ENCODE peak calls at places on chromosomes 4 and X, in eight cellular contexts. One of them, this sample, is unnamed.

GRCh38 chr4:101970555-101970954 is 180.0 kb downstream of the BANK1 start:
- DNase-seq in HCT116: no peak
- DNase-seq in right lobe of liver: no peak
- DNase-seq in heart right ventricle: no peak
- DNase-seq in ovary: no peak
- DNase-seq in tibial nerve: no peak
- DNase-seq in endothelial cell of umbilical vein: no peak
- DNase-seq in body of pancreas: no peak
- DNase-seq in this sample: no peak

GRCh38 chrX:103878466-103879151 is 46.6 kb upstream of the RAB9B start:
- DNase-seq in right lobe of liver: no peak
- DNase-seq in HCT116: peak
- DNase-seq in body of pancreas: peak
- DNase-seq in ovary: no peak
- DNase-seq in endothelial cell of umbilical vein: peak
- DNase-seq in tibial nerve: no peak
- DNase-seq in heart right ventricle: peak
- DNase-seq in this sample: no peak

GRCh38 chr4:40348000-40348399 is 12.9 kb downstream of the CHRNA9 start:
- DNase-seq in heart right ventricle: no peak
- DNase-seq in body of pancreas: no peak
- DNase-seq in tibial nerve: no peak
- DNase-seq in right lobe of liver: no peak
- DNase-seq in endothelial cell of umbilical vein: no peak
- DNase-seq in ovary: no peak
- DNase-seq in HCT116: no peak
- DNase-seq in this sample: no peak

GRCh38 chrX:72295745-72296144 is 10.0 kb downstream of the CITED1 start:
- DNase-seq in ovary: no peak
- DNase-seq in body of pancreas: no peak
- DNase-seq in HCT116: no peak
- DNase-seq in right lobe of liver: no peak
- DNase-seq in endothelial cell of umbilical vein: no peak
- DNase-seq in heart right ventricle: no peak
- DNase-seq in tibial nerve: no peak
- DNase-seq in this sample: no peak

GRCh38 chrX:71543316-71543715 is 10.4 kb downstream of the OGT start:
- DNase-seq in heart right ventricle: no peak
- DNase-seq in right lobe of liver: no peak
- DNase-seq in tibial nerve: no peak
- DNase-seq in endothelial cell of umbilical vein: peak
- DNase-seq in HCT116: no peak
- DNase-seq in ovary: no peak
- DNase-seq in body of pancreas: no peak
- DNase-seq in this sample: no peak

GRCh38 chrX:110758781-110759180 is 36.8 kb downstream of the CHRDL1 start:
- DNase-seq in HCT116: no peak
- DNase-seq in endothelial cell of umbilical vein: no peak
- DNase-seq in heart right ventricle: no peak
- DNase-seq in right lobe of liver: no peak
- DNase-seq in body of pancreas: no peak
- DNase-seq in ovary: no peak
- DNase-seq in tibial nerve: no peak
- DNase-seq in this sample: no peak

GRCh38 chr4:4627111-4627510 is 85.3 kb upstream of the STX18 start:
- DNase-seq in HCT116: no peak
- DNase-seq in body of pancreas: no peak
- DNase-seq in endothelial cell of umbilical vein: no peak
- DNase-seq in right lobe of liver: no peak
- DNase-seq in ovary: no peak
- DNase-seq in heart right ventricle: no peak
- DNase-seq in tibial nerve: no peak
- DNase-seq in this sample: no peak

GRCh38 chr4:10347281-10347795 is 109.9 kb downstream of the ZNF518B start:
- DNase-seq in HCT116: no peak
- DNase-seq in body of pancreas: no peak
- DNase-seq in right lobe of liver: no peak
- DNase-seq in heart right ventricle: no peak
- DNase-seq in ovary: no peak
- DNase-seq in endothelial cell of umbilical vein: no peak
- DNase-seq in tibial nerve: no peak
- DNase-seq in this sample: no peak

GRCh38 chr4:39834269-39834668 is 136.3 kb downstream of the UBE2K start:
- DNase-seq in body of pancreas: no peak
- DNase-seq in right lobe of liver: no peak
- DNase-seq in endothelial cell of umbilical vein: no peak
- DNase-seq in ovary: no peak
- DNase-seq in tibial nerve: no peak
- DNase-seq in heart right ventricle: no peak
- DNase-seq in HCT116: no peak
- DNase-seq in this sample: no peak

GRCh38 chr4:65635051-65635821 is 35.1 kb downstream of the EPHA5 start:
- DNase-seq in ovary: no peak
- DNase-seq in right lobe of liver: no peak
- DNase-seq in tibial nerve: no peak
- DNase-seq in body of pancreas: no peak
- DNase-seq in endothelial cell of umbilical vein: no peak
- DNase-seq in heart right ventricle: no peak
- DNase-seq in HCT116: no peak
- DNase-seq in this sample: no peak

GRCh38 chr4:113270520-113271319 is 221.3 kb downstream of the ANK2 start:
- DNase-seq in ovary: no peak
- DNase-seq in endothelial cell of umbilical vein: no peak
- DNase-seq in heart right ventricle: no peak
- DNase-seq in HCT116: no peak
- DNase-seq in tibial nerve: no peak
- DNase-seq in right lobe of liver: no peak
- DNase-seq in body of pancreas: no peak
- DNase-seq in this sample: no peak

GRCh38 chr4:174707277-174707676 is 121.8 kb downstream of the GLRA3 start:
- DNase-seq in HCT116: no peak
- DNase-seq in body of pancreas: no peak
- DNase-seq in right lobe of liver: no peak
- DNase-seq in tibial nerve: no peak
- DNase-seq in endothelial cell of umbilical vein: no peak
- DNase-seq in ovary: no peak
- DNase-seq in heart right ventricle: no peak
- DNase-seq in this sample: no peak

GRCh38 chr4:44725166-44725565 is 1.2 kb downstream of the GNPDA2 start:
- DNase-seq in ovary: no peak
- DNase-seq in endothelial cell of umbilical vein: no peak
- DNase-seq in body of pancreas: no peak
- DNase-seq in right lobe of liver: no peak
- DNase-seq in tibial nerve: no peak
- DNase-seq in HCT116: no peak
- DNase-seq in heart right ventricle: no peak
- DNase-seq in this sample: no peak

GRCh38 chr4:41214158-41215146 is at the start of gene APBB2:
- DNase-seq in right lobe of liver: peak
- DNase-seq in heart right ventricle: peak
- DNase-seq in HCT116: peak
- DNase-seq in tibial nerve: peak
- DNase-seq in ovary: peak
- DNase-seq in body of pancreas: peak
- DNase-seq in endothelial cell of umbilical vein: peak
- DNase-seq in this sample: peak

GRCh38 chrX:134733595-134733994 is 75.3 kb upstream of the PLAC1 start:
- DNase-seq in right lobe of liver: no peak
- DNase-seq in heart right ventricle: no peak
- DNase-seq in ovary: no peak
- DNase-seq in endothelial cell of umbilical vein: no peak
- DNase-seq in HCT116: no peak
- DNase-seq in body of pancreas: no peak
- DNase-seq in tibial nerve: no peak
- DNase-seq in this sample: no peak
- H3K27ac ChIP-seq in right lobe of liver: no peak
- H3K27ac ChIP-seq in heart right ventricle: no peak
- H3K27ac ChIP-seq in ovary: peak
- H3K27ac ChIP-seq in endothelial cell of umbilical vein: no peak
- H3K27ac ChIP-seq in HCT116: no peak
- H3K27ac ChIP-seq in body of pancreas: no peak
- H3K27ac ChIP-seq in tibial nerve: no peak
- H3K27ac ChIP-seq in this sample: no peak

DNA sequence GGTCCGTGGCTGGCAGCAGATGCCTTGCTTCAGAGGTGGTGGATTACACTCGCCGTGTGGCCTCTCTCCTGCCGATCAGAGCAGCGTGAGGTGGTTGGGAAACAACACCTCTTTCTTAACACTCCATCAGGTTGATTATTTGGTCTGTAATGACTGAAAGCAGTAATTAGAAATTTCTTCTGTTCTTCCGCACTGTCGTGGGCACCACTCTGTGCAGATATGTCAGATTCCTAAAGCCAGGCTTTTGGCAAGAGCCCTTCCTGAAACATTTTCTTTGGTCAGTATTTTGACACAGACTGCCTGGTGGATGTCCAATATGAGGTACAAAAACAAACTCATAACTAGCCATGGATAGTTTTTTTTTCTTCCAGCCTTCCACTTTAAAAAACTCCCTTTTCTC is 100.9 kb downstream of the FNIP2 start:
- DNase-seq in heart right ventricle: no peak
- DNase-seq in ovary: no peak
- DNase-seq in right lobe of liver: no peak
- DNase-seq in body of pancreas: no peak
- DNase-seq in tibial nerve: no peak
- DNase-seq in endothelial cell of umbilical vein: no peak
- DNase-seq in HCT116: no peak
- DNase-seq in this sample: no peak
- H3K4me3 ChIP-seq in heart right ventricle: no peak
- H3K4me3 ChIP-seq in ovary: no peak
- H3K4me3 ChIP-seq in right lobe of liver: no peak
- H3K4me3 ChIP-seq in body of pancreas: no peak
- H3K4me3 ChIP-seq in tibial nerve: no peak
- H3K4me3 ChIP-seq in endothelial cell of umbilical vein: no peak
- H3K4me3 ChIP-seq in HCT116: no peak
- H3K4me3 ChIP-seq in this sample: no peak

DNA sequence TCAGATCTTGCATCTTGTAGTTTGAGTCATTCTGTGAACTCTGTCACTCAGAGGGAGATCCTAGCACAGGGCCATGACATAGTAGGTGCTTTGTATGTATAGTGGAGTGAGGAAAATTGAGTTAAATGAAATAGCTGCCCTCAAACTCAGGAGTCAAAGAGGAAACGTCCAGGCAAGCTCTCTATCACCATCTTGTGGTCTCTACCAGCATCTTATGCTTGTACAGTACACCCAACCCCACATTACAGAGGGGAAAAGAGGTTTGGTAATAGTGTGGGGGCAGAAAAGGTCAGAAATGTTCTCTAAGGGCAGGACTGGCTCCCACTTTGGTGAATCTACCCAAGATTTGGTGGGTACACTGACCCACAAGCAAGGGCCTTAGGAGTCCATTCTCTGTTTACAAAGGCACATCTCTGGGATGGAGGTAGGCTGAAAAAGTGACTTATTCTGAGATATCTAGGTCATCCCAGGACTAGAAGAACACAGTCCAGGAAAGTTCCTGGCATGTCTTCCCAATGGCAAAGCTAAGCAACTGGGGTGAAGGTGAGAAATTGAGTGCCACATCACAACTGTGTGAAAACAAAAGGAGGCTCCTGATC is 131.8 kb downstream of the OR13H1 start:
- DNase-seq in HCT116: peak
- DNase-seq in ovary: no peak
- DNase-seq in endothelial cell of umbilical vein: no peak
- DNase-seq in tibial nerve: no peak
- DNase-seq in right lobe of liver: no peak
- DNase-seq in body of pancreas: no peak
- DNase-seq in heart right ventricle: no peak
- DNase-seq in this sample: no peak
- TF ChIP-seq CTCF in HCT116: peak
- TF ChIP-seq CTCF in ovary: no peak
- TF ChIP-seq CTCF in endothelial cell of umbilical vein: no peak
- TF ChIP-seq CTCF in tibial nerve: no peak
- TF ChIP-seq CTCF in right lobe of liver: peak
- TF ChIP-seq CTCF in body of pancreas: no peak
- TF ChIP-seq CTCF in heart right ventricle: peak
- TF ChIP-seq CTCF in this sample: no peak

GRCh38 chrX:50903387-50904027 is 7.0 kb upstream of the BMP15 start:
- DNase-seq in ovary: no peak
- DNase-seq in body of pancreas: peak
- DNase-seq in heart right ventricle: peak
- DNase-seq in right lobe of liver: no peak
- DNase-seq in endothelial cell of umbilical vein: peak
- DNase-seq in HCT116: peak
- DNase-seq in tibial nerve: no peak
- DNase-seq in this sample: no peak
- H3K27ac ChIP-seq in ovary: no peak
- H3K27ac ChIP-seq in body of pancreas: no peak
- H3K27ac ChIP-seq in heart right ventricle: no peak
- H3K27ac ChIP-seq in right lobe of liver: no peak
- H3K27ac ChIP-seq in endothelial cell of umbilical vein: no peak
- H3K27ac ChIP-seq in HCT116: no peak
- H3K27ac ChIP-seq in tibial nerve: no peak
- H3K27ac ChIP-seq in this sample: no peak